ENCODE peak calls at places on chromosomes 7 and 10, in seven cellular contexts. D is SJCRH30; X is thoracic aorta; K is BJ; B is transverse colon; A is tibial nerve; T is effector memory CD4-positive, alpha-beta T cell. L is an unnamed sample. For H3K36me3, the result is how much of the 10 kb centered on the place peaks cover.

GRCh38 chr7:29326872-29327271 is 132.3 kb downstream of the CHN2 start:
- DNase-seq in D (no peak), X (no peak), K (no peak), B (no peak), A (no peak), T (no peak), L (no peak)

GRCh38 chr10:60496181-60496580 is 106.5 kb upstream of the ANK3 start:
- DNase-seq in D (no peak), X (no peak), K (no peak), B (no peak), A (no peak), T (no peak), L (no peak)

GRCh38 chr7:128699196-128699712 is 27.2 kb downstream of the GARIN1A start:
- DNase-seq in D (no peak), X (no peak), K (no peak), B (no peak), A (no peak), T (no peak), L (no peak)

GRCh38 chr7:117048114-117048853 is 95.0 kb downstream of the ST7 start:
- DNase-seq in D (no peak), X (no peak), K (no peak), B (no peak), A (no peak), T (no peak), L (no peak)

GRCh38 chr10:119341236-119342016 is 134.1 kb downstream of the GRK5 start:
- DNase-seq in D (peak), X (no peak), K (no peak), B (no peak), A (no peak), T (no peak), L (no peak)

GRCh38 chr10:36023939-36024338 is 381.8 kb upstream of the FZD8 start:
- DNase-seq in D (no peak), X (peak), K (peak), B (no peak), A (no peak), T (no peak), L (no peak)

GRCh38 chr10:42988517-42989395 is 88.1 kb upstream of the RET start:
- DNase-seq in D (no peak), X (no peak), K (no peak), B (no peak), A (no peak), T (no peak), L (peak)

GRCh38 chr7:1668932-1669485 is 1.1 kb upstream of the ELFN1 start:
- DNase-seq in D (no peak), X (no peak), K (no peak), B (no peak), A (no peak), T (no peak), L (no peak)

GRCh38 chr7:131071786-131072504 is 255.7 kb upstream of the MKLN1 start:
- DNase-seq in D (peak), X (no peak), K (no peak), B (peak), A (peak), T (no peak), L (peak)

GRCh38 chr7:44285561-44285960 is 39.8 kb downstream of the CAMK2B start:
- DNase-seq in D (no peak), X (no peak), K (no peak), B (no peak), A (no peak), T (no peak), L (peak)

GRCh38 chr7:34449765-34450164 is 208.3 kb upstream of the NPSR1 start:
- DNase-seq in D (no peak), X (no peak), K (no peak), B (no peak), A (no peak), T (no peak), L (no peak)

GRCh38 chr7:19144661-19145428 is at the start of gene FERD3L:
- DNase-seq in D (no peak), X (no peak), K (no peak), B (no peak), A (no peak), T (no peak), L (no peak)

GRCh38 chr7:128131701-128132100 is 100.5 kb upstream of the LRRC4 start:
- DNase-seq in D (no peak), X (no peak), K (no peak), B (no peak), A (no peak), T (no peak), L (no peak)

GRCh38 chr10:54800677-54801480 is at the start of gene PCDH15:
- DNase-seq in D (peak), X (no peak), K (no peak), B (no peak), A (no peak), T (no peak), L (no peak)

GRCh38 chr7:151725844-151726770 is 150.8 kb downstream of the PRKAG2 start:
- DNase-seq in D (no peak), X (no peak), K (no peak), B (no peak), A (no peak), T (no peak), L (no peak)

GRCh38 chr7:128005759-128006159 is 25.5 kb downstream of the LRRC4 start:
- DNase-seq in D (no peak), X (no peak), K (no peak), B (no peak), A (no peak), T (no peak), L (no peak)

GRCh38 chr10:71229726-71230655 is 17.6 kb downstream of the UNC5B start:
- DNase-seq in D (no peak), X (no peak), K (no peak), B (no peak), A (no peak), T (no peak), L (no peak)

GRCh38 chr10:46104071-46104585 is 58.1 kb upstream of the MSMB start:
- DNase-seq in D (no peak), X (no peak), K (no peak), B (no peak), A (no peak), T (no peak), L (no peak)

GRCh38 chr7:72546586-72546985 is 134.4 kb upstream of the CALN1 start:
- DNase-seq in D (peak), X (no peak), K (no peak), B (no peak), A (no peak), T (no peak), L (no peak)

GRCh38 chr7:44306608-44307007 is 18.8 kb downstream of the CAMK2B start:
- DNase-seq in D (no peak), X (no peak), K (no peak), B (no peak), A (no peak), T (no peak), L (no peak)

GRCh38 chr10:119658274-119658673 is 7.1 kb downstream of the BAG3 start:
- DNase-seq in D (peak), X (peak), K (peak), B (peak), A (peak), T (no peak), L (peak)

GRCh38 chr10:48901152-48901705 is 38.4 kb downstream of the LRRC18 start:
- DNase-seq in D (no peak), X (no peak), K (no peak), B (no peak), A (no peak), T (no peak), L (no peak)

GRCh38 chr7:155880721-155881120 is 68.5 kb upstream of the SHH start:
- DNase-seq in D (no peak), X (no peak), K (no peak), B (no peak), A (no peak), T (no peak), L (no peak)

GRCh38 chr10:27099448-27099847 is 846 bp downstream of the ANKRD26 start:
- DNase-seq in D (no peak), X (no peak), K (no peak), B (no peak), A (no peak), T (no peak), L (no peak)

GRCh38 chr7:123748171-123748733 is 551 bp downstream of the WASL start:
- DNase-seq in D (peak), X (peak), K (no peak), B (peak), A (peak), T (peak), L (no peak)

GRCh38 chr7:2736411-2736914 is 48.5 kb downstream of the AMZ1 start:
- DNase-seq in D (no peak), X (no peak), K (no peak), B (no peak), A (no peak), T (no peak), L (no peak)

GRCh38 chr10:78438094-78438906 is 404.6 kb downstream of the RPS24 start:
- DNase-seq in D (no peak), X (no peak), K (no peak), B (no peak), A (no peak), T (no peak), L (no peak)

GRCh38 chr10:57979466-57979865 is 288.2 kb downstream of the IPMK start:
- DNase-seq in D (no peak), X (no peak), K (no peak), B (no peak), A (no peak), T (no peak), L (no peak)

GRCh38 chr7:2242541-2243482 is 786 bp downstream of the NUDT1 start:
- DNase-seq in D (peak), X (no peak), K (no peak), B (peak), A (no peak), T (no peak), L (no peak)

GRCh38 chr7:75887669-75888369 is 9.0 kb downstream of the RHBDD2 start:
- DNase-seq in D (no peak), X (no peak), K (no peak), B (no peak), A (no peak), T (no peak), L (no peak)
- H3K36me3 ChIP-seq in D (under half), X (under half), K (under half), B (under half), A (under half), T (under half), L (under half)

GRCh38 chr10:128068398-128069285 is 57.6 kb downstream of the MKI67 start:
- DNase-seq in D (no peak), X (no peak), K (no peak), B (peak), A (no peak), T (no peak), L (no peak)
- H3K36me3 ChIP-seq in D (under half), X (under half), K (under half), B (under half), A (under half), T (half or more), L (under half)

GRCh38 chr7:5596896-5597246 is 173.2 kb upstream of the TNRC18 start:
- DNase-seq in D (no peak), X (no peak), K (no peak), B (no peak), A (no peak), T (no peak), L (no peak)

GRCh38 chr7:5597772-5598171 is 174.1 kb upstream of the TNRC18 start:
- DNase-seq in D (peak), X (no peak), K (no peak), B (no peak), A (no peak), T (no peak), L (no peak)

GRCh38 chr7:5594616-5595544 is 171.2 kb upstream of the TNRC18 start:
- DNase-seq in D (peak), X (no peak), K (no peak), B (no peak), A (no peak), T (no peak), L (no peak)

GRCh38 chr7:5596046-5596895 is 172.6 kb upstream of the TNRC18 start:
- DNase-seq in D (peak), X (peak), K (peak), B (peak), A (peak), T (no peak), L (peak)

GRCh38 chr7:5595545-5596045 is 172.0 kb upstream of the TNRC18 start:
- DNase-seq in D (peak), X (peak), K (no peak), B (no peak), A (no peak), T (no peak), L (no peak)
- H3K36me3 ChIP-seq in D (under half), X (under half), K (under half), B (under half), A (under half), T (under half), L (under half)

DNA sequence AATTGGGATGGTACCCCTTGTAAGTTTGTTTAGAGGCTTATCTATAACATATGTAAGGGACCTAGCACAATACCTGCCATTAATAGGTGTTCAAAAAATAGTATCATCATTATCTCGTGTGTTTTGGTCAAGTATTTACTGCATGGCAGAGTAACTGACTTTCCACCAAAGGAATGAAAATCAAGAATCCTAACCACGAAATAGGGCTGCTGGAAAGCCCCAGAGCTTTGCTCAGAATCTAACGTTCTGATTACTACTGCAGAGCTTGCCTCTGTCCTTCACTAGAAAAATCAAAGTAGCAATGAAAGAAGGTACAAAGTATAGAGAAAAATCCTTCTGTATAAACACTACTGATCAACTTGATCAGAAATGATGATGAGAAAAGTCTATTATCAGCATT is 34.9 kb downstream of the DCLRE1C start:
- DNase-seq in D (no peak), X (no peak), K (no peak), B (no peak), A (no peak), T (no peak), L (no peak)
- H3K36me3 ChIP-seq in D (half or more), X (under half), K (under half), B (under half), A (under half), T (half or more), L (under half)

GRCh38 chr7:32870298-32870697 is 21.3 kb downstream of the KBTBD2 start:
- DNase-seq in D (no peak), X (no peak), K (no peak), B (no peak), A (no peak), T (no peak), L (no peak)
- H3K36me3 ChIP-seq in D (half or more), X (under half), K (under half), B (under half), A (under half), T (under half), L (under half)

GRCh38 chr10:69387500-69387899 is 29.2 kb downstream of the TACR2 start:
- DNase-seq in D (no peak), X (no peak), K (no peak), B (no peak), A (no peak), T (no peak), L (no peak)
- H3K36me3 ChIP-seq in D (under half), X (half or more), K (under half), B (under half), A (under half), T (half or more), L (under half)

GRCh38 chr10:31126593-31126992 is 94.9 kb upstream of the ZNF438 start:
- DNase-seq in D (no peak), X (no peak), K (no peak), B (no peak), A (no peak), T (no peak), L (no peak)
- H3K36me3 ChIP-seq in D (under half), X (under half), K (under half), B (under half), A (under half), T (under half), L (under half)

DNA sequence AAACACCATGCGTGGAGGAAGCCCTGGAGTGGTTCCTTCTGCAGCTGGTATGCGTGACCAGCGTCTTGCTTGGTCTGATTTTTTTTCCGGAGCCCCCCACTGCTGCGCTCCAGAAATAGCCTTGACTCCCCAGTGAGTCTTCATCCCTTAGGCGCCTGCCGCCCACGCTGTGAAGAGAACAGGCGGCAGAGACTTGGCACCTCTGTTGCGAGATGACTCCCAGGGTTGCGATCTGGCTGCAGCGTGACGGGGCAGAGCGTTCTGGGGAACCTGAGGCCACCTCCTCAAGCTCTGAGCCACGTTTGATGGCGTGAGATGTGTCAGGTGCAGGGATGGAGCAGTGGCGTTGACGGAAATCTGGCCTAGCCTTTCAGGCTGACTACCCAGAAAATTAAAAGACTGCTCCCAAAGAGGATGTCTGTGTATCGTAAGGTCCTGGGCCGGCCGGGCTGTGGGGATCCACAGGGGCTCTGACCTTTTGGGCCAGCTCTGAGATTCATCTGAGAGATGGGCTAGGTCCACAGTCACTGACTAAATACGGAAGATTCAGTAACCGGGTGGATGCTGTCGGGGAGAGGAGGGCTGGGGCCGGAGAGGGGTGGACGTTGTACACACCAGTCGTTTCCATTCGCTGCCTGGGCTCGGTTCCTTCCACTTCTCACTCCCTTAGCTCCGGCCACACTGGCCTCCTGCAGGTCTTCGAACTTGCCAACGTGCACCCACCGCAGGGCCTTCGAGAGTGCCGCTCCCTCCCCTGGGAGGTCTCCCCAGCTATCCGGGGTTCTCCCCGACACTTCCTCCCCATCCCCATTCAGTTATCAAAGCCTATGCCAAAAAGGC is 33.8 kb downstream of the PFKFB3 start:
- DNase-seq in D (no peak), X (no peak), K (no peak), B (no peak), A (no peak), T (no peak), L (no peak)
- H3K36me3 ChIP-seq in D (under half), X (under half), K (under half), B (under half), A (under half), T (under half), L (under half)

GRCh38 chr7:33299425-33299824 is 170.1 kb downstream of the BBS9 start:
- DNase-seq in D (no peak), X (no peak), K (no peak), B (no peak), A (no peak), T (no peak), L (no peak)

GRCh38 chr7:33300742-33301141 is 171.4 kb downstream of the BBS9 start:
- DNase-seq in D (no peak), X (no peak), K (no peak), B (no peak), A (no peak), T (no peak), L (no peak)

GRCh38 chr7:33300131-33300530 is 170.8 kb downstream of the BBS9 start:
- DNase-seq in D (no peak), X (no peak), K (no peak), B (no peak), A (no peak), T (no peak), L (no peak)

GRCh38 chr7:33298848-33299247 is 169.5 kb downstream of the BBS9 start:
- DNase-seq in D (no peak), X (no peak), K (no peak), B (no peak), A (no peak), T (no peak), L (no peak)
- H3K36me3 ChIP-seq in D (under half), X (under half), K (under half), B (under half), A (under half), T (under half), L (under half)

GRCh38 chr7:158021836-158022235 is 565.8 kb downstream of the PTPRN2 start:
- DNase-seq in D (no peak), X (no peak), K (no peak), B (no peak), A (no peak), T (no peak), L (peak)

GRCh38 chr7:158023563-158024350 is 563.9 kb downstream of the PTPRN2 start:
- DNase-seq in D (no peak), X (no peak), K (no peak), B (no peak), A (no peak), T (no peak), L (peak)

GRCh38 chr7:158022601-158023000 is 565.0 kb downstream of the PTPRN2 start:
- DNase-seq in D (no peak), X (no peak), K (no peak), B (no peak), A (no peak), T (no peak), L (no peak)

GRCh38 chr7:158024351-158024715 is 563.3 kb downstream of the PTPRN2 start:
- DNase-seq in D (no peak), X (no peak), K (no peak), B (no peak), A (no peak), T (no peak), L (peak)

GRCh38 chr7:158023157-158023556 is 564.5 kb downstream of the PTPRN2 start:
- DNase-seq in D (no peak), X (no peak), K (no peak), B (no peak), A (no peak), T (no peak), L (peak)
- H3K36me3 ChIP-seq in D (under half), X (under half), K (under half), B (under half), A (under half), T (under half), L (under half)

L was measured in breast epithelium.